ENCODE peak calls at places on chromosomes 13 and 19, in six cellular contexts. M is GM12865, C is HepG2, J is ovary, I is SK-N-SH, L is lower leg skin. W is an unnamed sample.

GRCh38 chr19:46296722-46297431 is at the start of gene HIF3A:
- DNase-seq in M (no peak), C (no peak), J (peak), I (peak), L (no peak), W (peak)

GRCh38 chr13:31919241-31919640 is 112.3 kb upstream of the FRY start:
- DNase-seq in M (no peak), C (no peak), J (no peak), I (no peak), L (no peak), W (no peak)

GRCh38 chr19:51096473-51097165 is 11.6 kb downstream of the CTU1 start:
- DNase-seq in M (no peak), C (no peak), J (no peak), I (no peak), L (no peak), W (peak)

GRCh38 chr13:108980237-108980636 is 350.8 kb downstream of the MYO16 start:
- DNase-seq in M (no peak), C (no peak), J (no peak), I (no peak), L (no peak), W (no peak)

GRCh38 chr19:48737360-48737998 is 2.9 kb downstream of the RASIP1 start:
- DNase-seq in M (no peak), C (no peak), J (peak), I (peak), L (no peak), W (peak)

GRCh38 chr19:16330368-16330801 is 5.8 kb downstream of the KLF2 start:
- DNase-seq in M (peak), C (peak), J (peak), I (no peak), L (no peak), W (peak)

GRCh38 chr13:34942732-34943674 is 933 bp downstream of the NBEA start:
- DNase-seq in M (peak), C (no peak), J (peak), I (peak), L (no peak), W (peak)

GRCh38 chr19:16703677-16704076 is 16.0 kb upstream of the NWD1 start:
- DNase-seq in M (no peak), C (no peak), J (no peak), I (no peak), L (no peak), W (no peak)

GRCh38 chr13:35851238-35851814 is 279.9 kb downstream of the DCLK1 start:
- DNase-seq in M (no peak), C (no peak), J (no peak), I (no peak), L (no peak), W (no peak)

GRCh38 chr13:22703601-22704209 is 477.1 kb upstream of the SGCG start:
- DNase-seq in M (no peak), C (no peak), J (no peak), I (no peak), L (no peak), W (no peak)

GRCh38 chr13:75050419-75051066 is 431.4 kb downstream of the TBC1D4 start:
- DNase-seq in M (no peak), C (no peak), J (no peak), I (no peak), L (no peak), W (peak)

GRCh38 chr19:38319421-38320258 is at the start of gene KCNK6:
- DNase-seq in M (peak), C (no peak), J (peak), I (peak), L (no peak), W (peak)

GRCh38 chr13:102400619-102401125 is 1.2 kb downstream of the FGF14 start:
- DNase-seq in M (no peak), C (no peak), J (no peak), I (peak), L (no peak), W (peak)

GRCh38 chr19:7098096-7098495 is 28.6 kb downstream of the ZNF557 start:
- DNase-seq in M (no peak), C (no peak), J (no peak), I (no peak), L (no peak), W (no peak)

GRCh38 chr13:67107973-67108372 is 122.2 kb downstream of the PCDH9 start:
- DNase-seq in M (no peak), C (no peak), J (no peak), I (no peak), L (no peak), W (no peak)

GRCh38 chr19:38158730-38159129 is 65.3 kb downstream of the DPF1 start:
- DNase-seq in M (no peak), C (no peak), J (no peak), I (no peak), L (no peak), W (no peak)

GRCh38 chr13:27619711-27620376 is 485 bp downstream of the LNX2 start:
- DNase-seq in M (peak), C (peak), J (peak), I (peak), L (no peak), W (peak)

GRCh38 chr19:36527873-36528193 is 238 bp downstream of the ZNF260 start:
- DNase-seq in M (no peak), C (no peak), J (no peak), I (no peak), L (no peak), W (no peak)

GRCh38 chr13:43058836-43059235 is 35.5 kb downstream of the DNAJC15 start:
- DNase-seq in M (no peak), C (no peak), J (no peak), I (no peak), L (no peak), W (no peak)

GRCh38 chr13:93535256-93535655 is 308.6 kb downstream of the GPC6 start:
- DNase-seq in M (no peak), C (peak), J (no peak), I (no peak), L (no peak), W (peak)

GRCh38 chr19:53704011-53704410 is 72.2 kb downstream of the DPRX start:
- DNase-seq in M (no peak), C (no peak), J (no peak), I (no peak), L (no peak), W (no peak)

GRCh38 chr13:31793246-31793645 is 53.9 kb downstream of the RXFP2 start:
- DNase-seq in M (no peak), C (no peak), J (no peak), I (no peak), L (no peak), W (peak)

GRCh38 chr13:44303681-44304432 is 69.8 kb upstream of the SERP2 start:
- DNase-seq in M (peak), C (no peak), J (peak), I (peak), L (peak), W (no peak)

GRCh38 chr13:19818223-19818842 is 35.6 kb upstream of the PSPC1 start:
- DNase-seq in M (peak), C (peak), J (peak), I (peak), L (no peak), W (peak)

GRCh38 chr13:109251958-109252357 is 534.4 kb downstream of the IRS2 start:
- DNase-seq in M (no peak), C (no peak), J (no peak), I (no peak), L (no peak), W (peak)

GRCh38 chr13:40445557-40445990 is 220.9 kb downstream of the FOXO1 start:
- DNase-seq in M (peak), C (no peak), J (peak), I (no peak), L (no peak), W (peak)

GRCh38 chr13:111280666-111281577 is 39.5 kb upstream of the TEX29 start:
- DNase-seq in M (no peak), C (no peak), J (no peak), I (no peak), L (no peak), W (peak)

DNA sequence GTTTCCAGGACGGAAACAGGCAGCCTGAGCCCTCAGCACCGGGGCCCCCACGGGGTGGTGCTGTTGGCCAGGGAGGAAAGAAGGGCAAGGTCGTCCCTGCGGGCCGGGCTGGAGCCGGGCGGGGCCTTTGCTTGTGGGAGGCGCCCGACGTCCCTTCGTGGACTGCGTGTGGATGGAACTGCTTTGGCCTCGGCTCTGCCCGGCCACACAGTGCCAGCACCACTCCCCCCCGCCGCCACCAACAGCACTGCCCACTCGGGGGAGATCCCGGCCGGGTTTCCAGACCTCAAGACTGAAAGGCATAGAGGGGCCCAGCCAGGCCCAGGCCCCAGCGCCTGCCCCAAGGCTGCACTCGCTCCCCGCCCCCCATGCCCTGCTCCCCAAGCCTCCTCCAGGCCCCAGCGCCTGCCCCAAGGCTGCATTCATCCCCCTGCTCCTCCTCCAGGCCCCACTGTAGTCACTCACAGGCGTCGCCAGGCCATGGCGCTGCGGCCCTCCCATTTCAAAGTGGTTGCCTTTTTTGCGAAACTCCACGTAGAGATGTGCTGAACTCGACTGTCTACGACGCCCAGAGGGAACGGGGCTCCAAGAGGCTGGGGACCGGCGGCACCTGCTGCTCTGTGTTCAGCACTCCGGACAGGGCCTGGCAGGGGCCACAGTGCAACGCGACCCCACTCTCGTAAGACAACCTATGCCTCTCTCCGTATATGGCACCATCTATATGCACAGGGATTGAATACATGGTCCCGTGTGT is 22.5 kb downstream of the C13orf46 start:
- DNase-seq in M (peak), C (peak), J (peak), I (peak), L (peak), W (peak)
- TF ChIP-seq CTCF in M (peak), C (peak), J (peak), I (no peak), L (no peak), W (peak)

DNA sequence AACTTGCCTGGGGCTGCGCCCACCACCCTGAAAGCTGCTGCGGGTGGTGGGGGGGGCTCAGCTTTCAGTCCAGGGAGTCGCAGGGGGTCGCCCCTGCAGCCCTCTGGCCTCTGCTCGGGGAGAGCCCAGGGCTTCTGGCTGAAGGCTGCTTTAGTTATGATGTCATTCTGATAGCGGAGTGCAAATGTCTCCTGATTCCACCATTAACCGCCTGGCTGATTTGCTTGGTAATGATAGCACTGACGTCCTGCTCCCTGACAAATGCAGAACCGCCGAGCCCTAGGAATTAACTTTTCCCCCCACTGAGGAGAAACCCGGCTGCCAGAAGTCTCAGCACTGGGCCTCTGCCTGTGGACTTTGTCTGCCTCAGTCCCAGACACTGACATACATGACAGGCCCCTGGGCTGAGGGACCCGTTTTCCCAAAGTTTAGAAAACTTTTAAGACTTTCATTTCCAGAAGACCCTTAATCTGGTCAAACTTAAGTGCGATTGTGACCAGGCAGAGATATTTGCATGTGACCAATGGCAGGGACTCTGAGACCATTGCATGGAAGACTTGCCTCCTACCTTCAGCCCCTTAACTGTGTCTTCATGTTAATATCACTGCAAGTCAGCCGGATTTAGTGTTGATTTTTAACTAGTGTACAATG is 142.5 kb upstream of the ZNF536 start:
- DNase-seq in M (no peak), C (no peak), J (no peak), I (peak), L (no peak), W (no peak)
- H3K4me3 ChIP-seq in M (no peak), C (no peak), J (no peak), I (peak), L (no peak), W (no peak)

DNA sequence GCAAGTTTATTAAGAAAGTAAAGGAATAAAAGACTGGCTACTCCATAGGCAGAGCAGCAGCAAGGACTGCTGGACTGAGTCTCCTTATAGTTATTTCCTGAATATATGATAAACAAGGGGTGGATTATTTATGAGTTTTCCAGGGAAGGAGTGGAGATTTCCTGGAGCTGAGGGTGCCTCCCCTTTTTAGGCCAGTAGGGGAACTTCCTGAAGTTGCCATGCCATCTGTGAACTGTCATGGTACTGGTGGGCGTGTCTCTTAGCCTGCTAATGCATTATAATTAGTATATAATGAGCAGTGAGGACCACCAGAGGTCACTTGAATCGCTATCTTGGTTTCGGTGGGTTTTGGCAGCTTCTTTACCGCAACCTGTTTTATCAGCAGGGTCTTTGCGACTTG is 13.5 kb downstream of the ZSCAN5A start:
- DNase-seq in M (no peak), C (no peak), J (no peak), I (no peak), L (no peak), W (no peak)
- TF ChIP-seq CTCF in M (no peak), C (no peak), J (no peak), I (peak), L (no peak), W (no peak)

DNA sequence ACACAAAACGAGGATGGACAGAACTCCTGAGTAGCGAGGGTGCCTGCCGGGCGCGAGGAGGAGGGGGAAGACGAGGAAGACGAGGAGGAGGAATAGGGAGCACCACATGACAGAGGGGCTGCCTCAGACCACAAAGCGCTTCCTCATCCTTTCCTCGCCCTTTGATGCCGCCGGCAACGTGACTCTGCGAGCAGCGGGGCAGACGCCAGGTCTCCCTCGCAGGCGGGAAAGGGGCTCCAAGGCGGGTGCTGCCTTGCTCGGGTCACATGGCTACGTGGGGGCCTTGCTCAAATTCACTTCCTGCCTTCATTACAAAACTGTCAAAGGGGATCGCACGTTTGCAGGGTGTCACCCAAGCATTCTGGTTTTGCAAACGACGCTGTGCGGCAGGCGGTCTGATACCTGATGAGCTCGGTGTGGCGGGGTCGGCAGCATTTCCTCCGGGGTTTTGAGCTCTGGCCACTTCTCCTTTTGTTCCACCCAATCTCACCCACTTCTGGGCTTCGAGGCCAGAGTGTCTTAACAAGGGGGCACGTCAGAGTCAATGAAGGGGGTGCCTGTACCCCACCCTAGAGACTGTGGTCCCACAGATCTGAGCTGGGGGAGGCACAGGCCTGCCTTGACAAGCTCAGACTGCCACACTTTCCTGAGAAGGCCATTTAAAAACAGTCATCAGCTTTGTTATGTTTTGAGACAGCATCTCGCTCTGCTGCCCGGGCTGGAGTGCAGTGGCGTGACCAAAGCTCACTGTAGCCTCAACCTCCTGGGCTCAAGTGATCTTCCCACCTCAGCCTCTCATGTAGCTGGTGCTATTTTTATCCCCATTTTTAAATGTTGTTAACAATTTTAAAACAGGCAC is 14.9 kb downstream of the MAP2K2 start:
- DNase-seq in M (peak), C (no peak), J (peak), I (no peak), L (no peak), W (peak)
- H3K4me3 ChIP-seq in M (peak), C (no peak), J (no peak), I (no peak), L (no peak), W (no peak)

GRCh38 chr19:13995878-13996765 is 10.0 kb downstream of the RFX1 start:
- DNase-seq in M (no peak), C (no peak), J (no peak), I (no peak), L (no peak), W (peak)
- TF ChIP-seq CTCF in M (no peak), C (no peak), J (no peak), I (no peak), L (no peak), W (no peak)

GRCh38 chr19:4095488-4095844 is 28.5 kb downstream of the MAP2K2 start:
- DNase-seq in M (no peak), C (no peak), J (no peak), I (no peak), L (no peak), W (peak)

GRCh38 chr19:4094291-4094690 is 27.6 kb upstream of the ZBTB7A start:
- DNase-seq in M (no peak), C (no peak), J (no peak), I (no peak), L (no peak), W (no peak)

GRCh38 chr19:4096049-4096892 is 27.7 kb downstream of the MAP2K2 start:
- DNase-seq in M (no peak), C (no peak), J (no peak), I (no peak), L (no peak), W (peak)

GRCh38 chr19:4093643-4094175 is 27.0 kb upstream of the ZBTB7A start:
- DNase-seq in M (no peak), C (no peak), J (no peak), I (no peak), L (no peak), W (peak)

GRCh38 chr19:4094761-4095487 is 28.2 kb upstream of the ZBTB7A start:
- DNase-seq in M (no peak), C (no peak), J (no peak), I (no peak), L (no peak), W (peak)
- H3K4me3 ChIP-seq in M (no peak), C (no peak), J (no peak), I (no peak), L (no peak), W (no peak)

GRCh38 chr19:49761249-49761624 is 1.9 kb downstream of the TSKS start:
- DNase-seq in M (no peak), C (no peak), J (no peak), I (no peak), L (no peak), W (peak)

GRCh38 chr19:49761625-49762311 is 1.3 kb downstream of the TSKS start:
- DNase-seq in M (no peak), C (peak), J (peak), I (no peak), L (no peak), W (no peak)

GRCh38 chr19:49766007-49766937 is 529 bp upstream of the AP2A1 start:
- DNase-seq in M (peak), C (peak), J (peak), I (peak), L (peak), W (peak)

GRCh38 chr19:49764341-49764740 is 1.2 kb upstream of the TSKS start:
- DNase-seq in M (no peak), C (no peak), J (no peak), I (no peak), L (no peak), W (no peak)

DNA sequence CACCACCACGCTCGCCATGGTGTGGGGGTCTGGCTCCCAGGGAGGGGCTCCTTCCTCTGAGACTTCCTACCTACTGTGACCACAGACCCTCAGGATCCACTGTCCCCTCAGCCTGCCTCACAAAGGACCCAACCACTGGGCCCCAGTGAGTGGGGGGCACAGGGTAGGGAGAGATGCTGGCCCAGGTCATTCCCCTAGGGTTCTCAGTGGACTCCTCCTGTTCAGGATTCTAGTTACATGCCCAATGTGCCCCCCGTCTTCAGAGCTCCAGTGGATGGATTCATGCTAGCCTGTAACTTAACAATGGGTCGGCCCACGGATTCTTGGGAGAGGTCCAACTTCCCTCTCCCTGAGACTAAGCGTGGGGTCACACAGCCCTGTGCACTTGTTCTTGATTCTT is at the start of gene TSKS:
- DNase-seq in M (no peak), C (no peak), J (no peak), I (no peak), L (no peak), W (no peak)
- TF ChIP-seq CTCF in M (no peak), C (no peak), J (no peak), I (no peak), L (no peak), W (no peak)

GRCh38 chr19:648904-649733 is 9.4 kb downstream of the FGF22 start:
- DNase-seq in M (no peak), C (no peak), J (no peak), I (no peak), L (no peak), W (peak)
- H3K4me3 ChIP-seq in M (no peak), C (no peak), J (no peak), I (no peak), L (no peak), W (no peak)

W was measured in osteoblast.